ENCODE peak calls at places on chromosomes 4 and X, in nine cellular contexts. E, A, L, D, N, M, X, Z and V are unnamed samples.

GRCh38 chr4:171067422-171067821 is 745.8 kb upstream of the GALNTL6 start:
- DNase-seq in E (no peak), A (no peak), L (no peak), D (no peak), N (no peak), M (no peak), X (no peak), Z (no peak), V (no peak)

GRCh38 chr4:146648384-146648783 is 9.7 kb downstream of the POU4F2 start:
- DNase-seq in E (no peak), A (no peak), L (no peak), D (no peak), N (no peak), M (no peak), X (no peak), Z (no peak), V (no peak)

GRCh38 chrX:7351946-7352345 is 204.0 kb upstream of the PUDP start:
- DNase-seq in E (no peak), A (no peak), L (no peak), D (peak; percentile 27), N (no peak), M (no peak), X (no peak), Z (no peak), V (no peak)

GRCh38 chr4:148376151-148376550 is 66.1 kb downstream of the NR3C2 start:
- DNase-seq in E (peak; percentile 54), A (no peak), L (no peak), D (no peak), N (peak; percentile 2), M (no peak), X (no peak), Z (no peak), V (peak; percentile 24)

GRCh38 chr4:184992422-184992821 is 25.9 kb upstream of the HELT start:
- DNase-seq in E (no peak), A (no peak), L (no peak), D (no peak), N (no peak), M (no peak), X (no peak), Z (no peak), V (no peak)

GRCh38 chrX:39204945-39205344 is 403.7 kb downstream of the MID1IP1 start:
- DNase-seq in E (no peak), A (no peak), L (no peak), D (no peak), N (no peak), M (no peak), X (no peak), Z (no peak), V (no peak)

GRCh38 chr4:3276961-3277360 is 15.9 kb upstream of the RGS12 start:
- DNase-seq in E (peak; percentile 45), A (no peak), L (no peak), D (peak; percentile 30), N (no peak), M (peak; percentile 60), X (no peak), Z (peak; percentile 67), V (peak; percentile 39)

GRCh38 chr4:110352670-110353442 is 123.1 kb upstream of the ENPEP start:
- DNase-seq in E (no peak), A (no peak), L (no peak), D (no peak), N (no peak), M (no peak), X (no peak), Z (no peak), V (no peak)

GRCh38 chr4:169657470-169658107 is 37.2 kb downstream of the CLCN3 start:
- DNase-seq in E (no peak), A (no peak), L (no peak), D (no peak), N (no peak), M (no peak), X (no peak), Z (no peak), V (no peak)

GRCh38 chr4:84298023-84298718 is 200.9 kb downstream of the NKX6-1 start:
- DNase-seq in E (no peak), A (no peak), L (no peak), D (no peak), N (no peak), M (no peak), X (no peak), Z (no peak), V (no peak)

GRCh38 chr4:189825466-189825865 is 115.2 kb upstream of the FRG1 start:
- DNase-seq in E (no peak), A (no peak), L (no peak), D (no peak), N (no peak), M (no peak), X (no peak), Z (no peak), V (no peak)

GRCh38 chr4:140151700-140152014 is 2.3 kb downstream of the MAML3 start:
- DNase-seq in E (peak; percentile 78), A (peak; percentile 87), L (peak; percentile 79), D (peak; percentile 84), N (peak; percentile 22), M (peak; percentile 84), X (no peak), Z (peak; percentile 62), V (peak; percentile 66)

GRCh38 chr4:86971355-86971683 is 36.5 kb downstream of the AFF1 start:
- DNase-seq in E (no peak), A (no peak), L (no peak), D (no peak), N (no peak), M (no peak), X (no peak), Z (no peak), V (no peak)

GRCh38 chrX:12011075-12011474 is 127.2 kb upstream of the FRMPD4 start:
- DNase-seq in E (no peak), A (no peak), L (no peak), D (peak; percentile 31), N (peak; percentile 39), M (no peak), X (no peak), Z (no peak), V (no peak)

GRCh38 chr4:139278450-139278849 is 1.6 kb downstream of the MGARP start:
- DNase-seq in E (no peak), A (no peak), L (no peak), D (no peak), N (no peak), M (no peak), X (no peak), Z (no peak), V (no peak)

GRCh38 chr4:16125571-16126445 is 42.0 kb upstream of the PROM1 start:
- DNase-seq in E (no peak), A (no peak), L (no peak), D (peak; percentile 6), N (no peak), M (no peak), X (no peak), Z (no peak), V (no peak)

GRCh38 chrX:120840826-120841225 is 34.8 kb downstream of the CT47B1 start:
- DNase-seq in E (no peak), A (no peak), L (no peak), D (peak; percentile 75), N (no peak), M (no peak), X (no peak), Z (no peak), V (no peak)

GRCh38 chr4:36332782-36333131 is 51.3 kb downstream of the DTHD1 start:
- DNase-seq in E (no peak), A (no peak), L (no peak), D (no peak), N (no peak), M (no peak), X (no peak), Z (no peak), V (no peak)

GRCh38 chrX:68332156-68332823 is 101.0 kb downstream of the OPHN1 start:
- DNase-seq in E (peak; percentile 37), A (no peak), L (no peak), D (peak; percentile 36), N (no peak), M (peak; percentile 15), X (no peak), Z (no peak), V (peak; percentile 13)

GRCh38 chrX:152306331-152306730 is 144.8 kb downstream of the GABRA3 start:
- DNase-seq in E (no peak), A (no peak), L (no peak), D (no peak), N (no peak), M (no peak), X (no peak), Z (no peak), V (no peak)

GRCh38 chrX:112147206-112147605 is 64.6 kb upstream of the TRPC5 start:
- DNase-seq in E (peak; percentile 11), A (no peak), L (no peak), D (peak; percentile 34), N (no peak), M (peak; percentile 22), X (no peak), Z (peak; percentile 18), V (peak; percentile 0)

GRCh38 chr4:5021546-5021945 is 2.3 kb upstream of the CYTL1 start:
- DNase-seq in E (no peak), A (no peak), L (no peak), D (no peak), N (no peak), M (no peak), X (no peak), Z (no peak), V (no peak)

GRCh38 chr4:167339781-167340180 is 105.5 kb upstream of the SPOCK3 start:
- DNase-seq in E (no peak), A (no peak), L (no peak), D (no peak), N (peak; percentile 6), M (no peak), X (no peak), Z (no peak), V (no peak)

GRCh38 chrX:109374276-109374960 is 107.5 kb downstream of the GUCY2F start:
- DNase-seq in E (no peak), A (no peak), L (no peak), D (no peak), N (no peak), M (no peak), X (no peak), Z (no peak), V (no peak)

GRCh38 chrX:57445046-57445445 is 146.8 kb upstream of the ZXDB start:
- DNase-seq in E (no peak), A (no peak), L (no peak), D (no peak), N (no peak), M (no peak), X (no peak), Z (no peak), V (no peak)

GRCh38 chr4:188532751-188533150 is 393.5 kb downstream of the TRIML1 start:
- DNase-seq in E (no peak), A (no peak), L (no peak), D (no peak), N (no peak), M (no peak), X (no peak), Z (no peak), V (no peak)